ENCODE peak calls at places on chromosomes 6 and 20, in four cellular contexts. Z is naive thymus-derived CD4-positive, alpha-beta T cell; G is mesendoderm; D is H9. P is an unnamed sample.

GRCh38 chr20:43383026-43383795 is 74.5 kb upstream of the SRSF6 start:
- DNase-seq in Z (no peak), G (peak; percentile 50), D (no peak), P (no peak)

GRCh38 chr20:54197621-54198604 is 10.0 kb upstream of the PFDN4 start:
- DNase-seq in Z (no peak), G (peak; percentile 68), D (no peak), P (peak; percentile 45)

GRCh38 chr6:25179051-25179778 is 100.0 kb upstream of the CARMIL1 start:
- DNase-seq in Z (no peak), G (no peak), D (no peak), P (no peak)

GRCh38 chr20:51372176-51372803 is 170.2 kb downstream of the NFATC2 start:
- DNase-seq in Z (peak; percentile 56), G (peak; percentile 85), D (peak; percentile 86), P (peak; percentile 93)

GRCh38 chr6:52420668-52421358 is 671 bp downstream of the EFHC1 start:
- DNase-seq in Z (no peak), G (peak; percentile 79), D (peak; percentile 64), P (peak; percentile 77)

GRCh38 chr6:1558388-1558787 is 51.3 kb upstream of the FOXC1 start:
- DNase-seq in Z (no peak), G (peak; percentile 39), D (no peak), P (peak; percentile 23)

GRCh38 chr20:23625236-23625964 is 12.4 kb downstream of the CST3 start:
- DNase-seq in Z (no peak), G (no peak), D (no peak), P (no peak)

GRCh38 chr6:135212935-135213334 is 31.8 kb downstream of the MYB start:
- DNase-seq in Z (peak; percentile 21), G (no peak), D (no peak), P (no peak)

GRCh38 chr6:9205645-9206044 is 770.3 kb upstream of the SLC35B3 start:
- DNase-seq in Z (no peak), G (no peak), D (no peak), P (no peak)

GRCh38 chr20:46552460-46553420 is 2.3 kb upstream of the OCSTAMP start:
- DNase-seq in Z (no peak), G (peak; percentile 20), D (no peak), P (no peak)

GRCh38 chr6:15776458-15776980 is 113.7 kb upstream of the DTNBP1 start:
- DNase-seq in Z (no peak), G (no peak), D (no peak), P (no peak)

GRCh38 chr20:18632196-18632789 is 44.4 kb downstream of the DTD1 start:
- DNase-seq in Z (peak; percentile 52), G (peak; percentile 80), D (peak; percentile 76), P (peak; percentile 88)

GRCh38 chr6:89351632-89352328 is 742 bp downstream of the UBE2J1 start:
- DNase-seq in Z (no peak), G (no peak), D (peak; percentile 53), P (peak; percentile 53)

GRCh38 chr6:122154912-122155516 is 244.4 kb upstream of the HSF2 start:
- DNase-seq in Z (no peak), G (peak; percentile 42), D (peak; percentile 42), P (peak; percentile 28)

GRCh38 chr6:158026054-158026900 is 44.6 kb downstream of the SYNJ2 start:
- DNase-seq in Z (peak; percentile 78), G (peak; percentile 89), D (peak; percentile 78), P (peak; percentile 50)

GRCh38 chr6:169639653-169640278 is 62.1 kb downstream of the WDR27 start:
- DNase-seq in Z (no peak), G (no peak), D (no peak), P (peak; percentile 26)

GRCh38 chr6:169897601-169898358 is 146.4 kb downstream of the ERMARD start:
- DNase-seq in Z (no peak), G (no peak), D (no peak), P (no peak)

GRCh38 chr6:21277601-21278043 is 315.9 kb upstream of the SOX4 start:
- DNase-seq in Z (no peak), G (peak; percentile 97), D (no peak), P (peak; percentile 11)

GRCh38 chr6:9924971-9925370 is 489.9 kb downstream of the TFAP2A start:
- DNase-seq in Z (no peak), G (no peak), D (no peak), P (no peak)

GRCh38 chr6:43855247-43855646 is 85.2 kb downstream of the VEGFA start:
- DNase-seq in Z (no peak), G (no peak), D (no peak), P (no peak)

GRCh38 chr6:31541059-31541657 is 645 bp downstream of the DDX39B start:
- DNase-seq in Z (peak; percentile 72), G (peak; percentile 80), D (no peak), P (peak; percentile 72)

GRCh38 chr6:132401941-132402275 is 633 bp upstream of the MOXD1 start:
- DNase-seq in Z (no peak), G (peak; percentile 31), D (peak; percentile 31), P (peak; percentile 51)

GRCh38 chr6:132401120-132401940 is at the start of gene MOXD1:
- DNase-seq in Z (no peak), G (peak; percentile 64), D (peak; percentile 59), P (peak; percentile 78)

GRCh38 chr6:132395015-132395597 is 6.2 kb downstream of the MOXD1 start:
- DNase-seq in Z (no peak), G (no peak), D (no peak), P (no peak)

GRCh38 chr6:132400641-132401119 is 595 bp downstream of the MOXD1 start:
- DNase-seq in Z (no peak), G (peak; percentile 32), D (peak; percentile 36), P (peak; percentile 55)

GRCh38 chr6:132399376-132400074 is 1.8 kb downstream of the MOXD1 start:
- DNase-seq in Z (no peak), G (no peak), D (no peak), P (no peak)
- H3K27me3 ChIP-seq in Z (peaks cover 4% of the 10 kb centered on the region), G (peaks cover 15% of the 10 kb centered on the region), D (peaks cover 21% of the 10 kb centered on the region), P (peaks cover 64% of the 10 kb centered on the region)

DNA sequence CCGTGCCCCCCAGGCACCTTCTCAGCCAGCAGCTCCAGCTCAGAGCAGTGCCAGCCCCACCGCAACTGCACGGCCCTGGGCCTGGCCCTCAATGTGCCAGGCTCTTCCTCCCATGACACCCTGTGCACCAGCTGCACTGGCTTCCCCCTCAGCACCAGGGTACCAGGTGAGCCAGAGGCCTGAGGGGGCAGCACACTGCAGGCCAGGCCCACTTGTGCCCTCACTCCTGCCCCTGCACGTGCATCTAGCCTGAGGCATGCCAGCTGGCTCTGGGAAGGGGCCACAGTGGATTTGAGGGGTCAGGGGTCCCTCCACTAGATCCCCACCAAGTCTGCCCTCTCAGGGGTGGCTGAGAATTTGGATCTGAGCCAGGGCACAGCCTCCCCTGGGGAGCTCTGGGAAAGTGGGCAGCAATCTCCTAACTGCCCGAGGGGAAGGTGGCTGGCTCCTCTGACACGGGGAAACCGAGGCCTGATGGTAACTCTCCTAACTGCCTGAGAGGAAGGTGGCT is 960 bp downstream of the TNFRSF6B start:
- DNase-seq in Z (no peak), G (no peak), D (no peak), P (no peak)
- H3K27ac ChIP-seq in Z (peak overlapping the region; percentile 20), G (no peak overlapping the region), D (no peak overlapping the region), P (no peak overlapping the region)

GRCh38 chr6:36326351-36326995 is 10.2 kb downstream of the BNIP5 start:
- DNase-seq in Z (no peak), G (peak; percentile 30), D (no peak), P (no peak)

GRCh38 chr6:36322591-36322990 is 14.1 kb downstream of the BNIP5 start:
- DNase-seq in Z (no peak), G (no peak), D (no peak), P (no peak)

GRCh38 chr6:36323062-36323461 is 13.6 kb downstream of the BNIP5 start:
- DNase-seq in Z (no peak), G (peak; percentile 53), D (no peak), P (peak; percentile 45)

GRCh38 chr6:36324715-36325114 is 12.0 kb downstream of the BNIP5 start:
- DNase-seq in Z (no peak), G (no peak), D (no peak), P (no peak)

DNA sequence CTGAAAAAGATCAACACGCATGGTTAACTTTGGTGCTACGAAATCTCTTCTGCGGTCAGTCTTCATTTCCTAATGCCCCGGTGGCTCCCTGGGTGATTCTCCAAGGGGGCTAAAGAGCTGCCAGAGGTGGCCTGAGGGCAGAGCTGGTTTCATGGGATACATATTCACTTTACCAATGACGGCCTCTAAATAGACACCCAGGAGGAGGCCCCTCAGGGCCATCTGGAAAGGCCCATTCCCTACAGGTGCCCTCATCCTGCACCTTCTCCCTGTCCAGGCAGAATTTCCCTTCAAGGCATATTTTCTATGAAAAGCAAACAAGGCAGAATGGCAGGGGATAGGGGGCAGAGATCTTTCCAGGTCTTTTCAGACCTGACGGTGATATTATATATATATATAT is 12.5 kb downstream of the BNIP5 start:
- DNase-seq in Z (no peak), G (no peak), D (no peak), P (no peak)
- H3K27me3 ChIP-seq in Z (no peaks in the 10 kb centered on the region), G (no peaks in the 10 kb centered on the region), D (no peaks in the 10 kb centered on the region), P (no peaks in the 10 kb centered on the region)

GRCh38 chr20:41169184-41169690 is 31.9 kb downstream of the PLCG1 start:
- DNase-seq in Z (no peak), G (no peak), D (no peak), P (no peak)

GRCh38 chr20:41172296-41173140 is 35.2 kb downstream of the PLCG1 start:
- DNase-seq in Z (no peak), G (no peak), D (peak; percentile 33), P (no peak)

GRCh38 chr20:41171736-41172295 is 34.5 kb downstream of the PLCG1 start:
- DNase-seq in Z (no peak), G (no peak), D (peak; percentile 10), P (no peak)

GRCh38 chr20:41169791-41170351 is 32.5 kb downstream of the PLCG1 start:
- DNase-seq in Z (no peak), G (no peak), D (no peak), P (no peak)

GRCh38 chr20:41170386-41171105 is 33.2 kb downstream of the PLCG1 start:
- DNase-seq in Z (no peak), G (no peak), D (no peak), P (no peak)
- H3K27ac ChIP-seq in Z (peak overlapping the region; percentile 57), G (no peak overlapping the region), D (no peak overlapping the region), P (no peak overlapping the region)

P was measured in GM23338.